ENCODE peak calls at places on chromosomes 12 and 14, in five cellular contexts. One of them, this sample, is unnamed.

GRCh38 chr12:104083769-104084475 is 19.6 kb downstream of the HCFC2 start:
- DNase-seq in endothelial cell: no peak
- DNase-seq in CD14-positive monocyte: no peak
- DNase-seq in cardiac fibroblast: no peak
- DNase-seq in BE2C: no peak
- DNase-seq in this sample: no peak

GRCh38 chr12:120820885-120821510 is 83.2 kb downstream of the SPPL3 start:
- DNase-seq in endothelial cell: no peak
- DNase-seq in CD14-positive monocyte: no peak
- DNase-seq in cardiac fibroblast: no peak
- DNase-seq in BE2C: no peak
- DNase-seq in this sample: no peak

GRCh38 chr14:75200451-75200850 is 24.0 kb upstream of the TMED10 start:
- DNase-seq in endothelial cell: no peak
- DNase-seq in CD14-positive monocyte: no peak
- DNase-seq in cardiac fibroblast: no peak
- DNase-seq in BE2C: no peak
- DNase-seq in this sample: no peak

GRCh38 chr12:47032644-47033043 is 46.8 kb upstream of the PCED1B start:
- DNase-seq in endothelial cell: no peak
- DNase-seq in CD14-positive monocyte: no peak
- DNase-seq in cardiac fibroblast: peak; percentile 84
- DNase-seq in BE2C: no peak
- DNase-seq in this sample: no peak

GRCh38 chr12:2027379-2027778 is 23.1 kb upstream of the DCP1B start:
- DNase-seq in endothelial cell: no peak
- DNase-seq in CD14-positive monocyte: no peak
- DNase-seq in cardiac fibroblast: peak; percentile 22
- DNase-seq in BE2C: no peak
- DNase-seq in this sample: no peak

GRCh38 chr12:105107176-105107496 is 395 bp upstream of the WASHC4 start:
- DNase-seq in endothelial cell: no peak
- DNase-seq in CD14-positive monocyte: no peak
- DNase-seq in cardiac fibroblast: peak; percentile 69
- DNase-seq in BE2C: no peak
- DNase-seq in this sample: no peak

GRCh38 chr14:25042362-25043299 is 7.3 kb downstream of the STXBP6 start:
- DNase-seq in endothelial cell: peak; percentile 21
- DNase-seq in CD14-positive monocyte: no peak
- DNase-seq in cardiac fibroblast: peak; percentile 62
- DNase-seq in BE2C: no peak
- DNase-seq in this sample: no peak

GRCh38 chr14:55388160-55388559 is 23.5 kb downstream of the ATG14 start:
- DNase-seq in endothelial cell: no peak
- DNase-seq in CD14-positive monocyte: no peak
- DNase-seq in cardiac fibroblast: peak; percentile 21
- DNase-seq in BE2C: no peak
- DNase-seq in this sample: no peak

GRCh38 chr14:20215196-20215595 is 8.3 kb upstream of the OR11H6 start:
- DNase-seq in endothelial cell: no peak
- DNase-seq in CD14-positive monocyte: no peak
- DNase-seq in cardiac fibroblast: peak; percentile 45
- DNase-seq in BE2C: no peak
- DNase-seq in this sample: no peak

GRCh38 chr14:97350894-97351713 is 553.9 kb downstream of the VRK1 start:
- DNase-seq in endothelial cell: no peak
- DNase-seq in CD14-positive monocyte: no peak
- DNase-seq in cardiac fibroblast: no peak
- DNase-seq in BE2C: no peak
- DNase-seq in this sample: no peak

GRCh38 chr14:21308132-21308478 is 28.2 kb downstream of the RPGRIP1 start:
- DNase-seq in endothelial cell: no peak
- DNase-seq in CD14-positive monocyte: no peak
- DNase-seq in cardiac fibroblast: no peak
- DNase-seq in BE2C: no peak
- DNase-seq in this sample: no peak

GRCh38 chr12:52530905-52531304 is 10.7 kb upstream of the KRT5 start:
- DNase-seq in endothelial cell: no peak
- DNase-seq in CD14-positive monocyte: no peak
- DNase-seq in cardiac fibroblast: no peak
- DNase-seq in BE2C: no peak
- DNase-seq in this sample: no peak

GRCh38 chr14:92135269-92135668 is 13.5 kb downstream of the CPSF2 start:
- DNase-seq in endothelial cell: no peak
- DNase-seq in CD14-positive monocyte: no peak
- DNase-seq in cardiac fibroblast: peak; percentile 63
- DNase-seq in BE2C: no peak
- DNase-seq in this sample: no peak

GRCh38 chr14:91624757-91625156 is 107.1 kb downstream of the CATSPERB start:
- DNase-seq in endothelial cell: no peak
- DNase-seq in CD14-positive monocyte: no peak
- DNase-seq in cardiac fibroblast: no peak
- DNase-seq in BE2C: no peak
- DNase-seq in this sample: no peak

GRCh38 chr12:56126732-56127239 is 1.3 kb upstream of the ESYT1 start:
- DNase-seq in endothelial cell: no peak
- DNase-seq in CD14-positive monocyte: no peak
- DNase-seq in cardiac fibroblast: no peak
- DNase-seq in BE2C: no peak
- DNase-seq in this sample: no peak

GRCh38 chr12:91604897-91605296 is 422.3 kb upstream of the DCN start:
- DNase-seq in endothelial cell: no peak
- DNase-seq in CD14-positive monocyte: no peak
- DNase-seq in cardiac fibroblast: no peak
- DNase-seq in BE2C: no peak
- DNase-seq in this sample: no peak

GRCh38 chr12:34363050-34363673 is 340.9 kb downstream of the ALG10 start:
- DNase-seq in endothelial cell: no peak
- DNase-seq in CD14-positive monocyte: no peak
- DNase-seq in cardiac fibroblast: no peak
- DNase-seq in BE2C: peak; percentile 46
- DNase-seq in this sample: no peak

GRCh38 chr14:65832431-65833253 is 420.1 kb downstream of the FUT8 start:
- DNase-seq in endothelial cell: peak; percentile 11
- DNase-seq in CD14-positive monocyte: no peak
- DNase-seq in cardiac fibroblast: peak; percentile 18
- DNase-seq in BE2C: no peak
- DNase-seq in this sample: no peak

GRCh38 chr12:65696227-65696626 is 128.1 kb upstream of the HMGA2 start:
- DNase-seq in endothelial cell: no peak
- DNase-seq in CD14-positive monocyte: no peak
- DNase-seq in cardiac fibroblast: peak; percentile 67
- DNase-seq in BE2C: no peak
- DNase-seq in this sample: no peak

GRCh38 chr14:62546862-62547474 is 498.3 kb downstream of the KCNH5 start:
- DNase-seq in endothelial cell: no peak
- DNase-seq in CD14-positive monocyte: no peak
- DNase-seq in cardiac fibroblast: peak; percentile 10
- DNase-seq in BE2C: no peak
- DNase-seq in this sample: no peak

GRCh38 chr14:71049435-71050147 is 142.3 kb downstream of the PCNX1 start:
- DNase-seq in endothelial cell: no peak
- DNase-seq in CD14-positive monocyte: no peak
- DNase-seq in cardiac fibroblast: peak; percentile 73
- DNase-seq in BE2C: no peak
- DNase-seq in this sample: no peak

GRCh38 chr12:100987552-100988277 is 193.1 kb downstream of the ANO4 start:
- DNase-seq in endothelial cell: peak; percentile 51
- DNase-seq in CD14-positive monocyte: no peak
- DNase-seq in cardiac fibroblast: peak; percentile 58
- DNase-seq in BE2C: peak; percentile 10
- DNase-seq in this sample: no peak

GRCh38 chr12:19945559-19946485 is 422.5 kb upstream of the PDE3A start:
- DNase-seq in endothelial cell: no peak
- DNase-seq in CD14-positive monocyte: no peak
- DNase-seq in cardiac fibroblast: peak; percentile 80
- DNase-seq in BE2C: peak; percentile 41
- DNase-seq in this sample: no peak

GRCh38 chr14:61493239-61493638 is 171.9 kb downstream of the PRKCH start:
- DNase-seq in endothelial cell: no peak
- DNase-seq in CD14-positive monocyte: no peak
- DNase-seq in cardiac fibroblast: peak; percentile 91
- DNase-seq in BE2C: no peak
- DNase-seq in this sample: no peak

GRCh38 chr14:51093371-51094281 is 1.3 kb downstream of the TRIM9 start:
- DNase-seq in endothelial cell: peak; percentile 35
- DNase-seq in CD14-positive monocyte: no peak
- DNase-seq in cardiac fibroblast: peak; percentile 5
- DNase-seq in BE2C: peak; percentile 80
- DNase-seq in this sample: peak; percentile 93

DNA sequence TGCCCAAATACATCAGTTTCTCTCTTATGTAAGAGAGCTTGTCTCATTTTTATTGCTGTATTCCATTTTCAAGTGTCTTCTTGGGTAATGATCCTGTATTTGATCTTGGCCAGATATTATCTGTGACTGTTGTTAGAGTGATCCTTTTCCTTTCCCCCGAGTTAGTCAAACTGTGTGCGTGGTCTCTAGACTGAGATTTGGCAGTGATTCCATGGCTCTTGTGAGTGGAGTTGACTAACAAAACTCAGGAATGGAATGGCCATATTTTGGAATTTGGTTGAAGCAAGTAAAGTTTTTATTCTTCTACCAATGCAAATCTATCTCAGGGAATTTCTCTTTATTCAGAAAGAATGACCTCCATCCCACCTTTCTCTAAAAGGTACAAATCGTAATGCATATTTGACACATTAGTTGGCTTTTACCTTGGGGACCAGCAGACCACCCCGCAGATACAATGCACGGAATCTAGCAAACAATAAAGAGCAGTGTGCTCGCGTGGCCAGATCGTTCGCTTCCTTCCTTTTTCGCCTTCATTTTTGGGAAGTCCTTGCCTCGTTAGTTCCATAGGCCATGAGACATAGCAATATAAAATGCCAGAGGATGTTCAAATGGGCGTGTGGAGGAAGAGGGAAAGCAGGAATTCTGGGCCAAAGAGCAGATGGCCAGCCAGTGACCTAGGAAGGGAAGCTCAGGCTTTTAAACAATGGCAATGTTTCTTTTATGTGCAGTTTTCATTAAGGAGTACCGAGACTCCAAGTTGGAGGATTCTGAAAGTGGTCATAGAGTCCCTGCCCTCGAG is 24.4 kb downstream of the ETV6 start:
- DNase-seq in endothelial cell: peak; percentile 19
- DNase-seq in CD14-positive monocyte: no peak
- DNase-seq in cardiac fibroblast: peak; percentile 15
- DNase-seq in BE2C: no peak
- DNase-seq in this sample: no peak
- TF ChIP-seq CTCF in endothelial cell: no peak
- TF ChIP-seq CTCF in CD14-positive monocyte: no peak
- TF ChIP-seq CTCF in cardiac fibroblast: no peak
- TF ChIP-seq CTCF in BE2C: no peak
- TF ChIP-seq CTCF in this sample: no peak

GRCh38 chr12:42568952-42569916 is 20.3 kb downstream of the PRICKLE1 start:
- DNase-seq in endothelial cell: no peak
- DNase-seq in CD14-positive monocyte: no peak
- DNase-seq in cardiac fibroblast: peak; percentile 76
- DNase-seq in BE2C: no peak
- DNase-seq in this sample: no peak

GRCh38 chr12:42564540-42564939 is 25.0 kb downstream of the PRICKLE1 start:
- DNase-seq in endothelial cell: no peak
- DNase-seq in CD14-positive monocyte: no peak
- DNase-seq in cardiac fibroblast: peak; percentile 62
- DNase-seq in BE2C: no peak
- DNase-seq in this sample: no peak

GRCh38 chr12:42570076-42570475 is 19.5 kb downstream of the PRICKLE1 start:
- DNase-seq in endothelial cell: no peak
- DNase-seq in CD14-positive monocyte: no peak
- DNase-seq in cardiac fibroblast: no peak
- DNase-seq in BE2C: no peak
- DNase-seq in this sample: no peak

GRCh38 chr12:42565001-42565400 is 24.5 kb downstream of the PRICKLE1 start:
- DNase-seq in endothelial cell: no peak
- DNase-seq in CD14-positive monocyte: no peak
- DNase-seq in cardiac fibroblast: no peak
- DNase-seq in BE2C: no peak
- DNase-seq in this sample: no peak

DNA sequence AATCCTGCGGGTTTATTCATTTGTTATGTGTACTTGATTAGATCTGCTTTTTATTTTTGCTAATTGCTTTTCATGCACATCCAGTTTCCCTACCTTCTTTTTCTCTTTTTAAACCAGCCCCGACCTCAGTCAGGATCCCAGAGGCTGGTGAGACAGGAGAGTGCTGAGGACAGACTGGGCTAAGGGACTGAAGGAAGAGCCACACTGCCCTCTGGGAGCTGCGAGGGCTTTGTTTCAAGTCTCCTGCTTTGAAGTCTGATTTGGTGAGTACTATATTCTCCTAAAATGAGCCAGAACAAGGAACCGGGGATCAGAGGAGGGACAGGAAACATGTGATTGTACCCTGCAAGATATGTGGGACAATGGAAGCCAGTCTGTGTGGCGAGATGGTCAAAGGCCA is 23.9 kb downstream of the PRICKLE1 start:
- DNase-seq in endothelial cell: peak; percentile 14
- DNase-seq in CD14-positive monocyte: no peak
- DNase-seq in cardiac fibroblast: no peak
- DNase-seq in BE2C: no peak
- DNase-seq in this sample: no peak
- TF ChIP-seq CTCF in endothelial cell: no peak
- TF ChIP-seq CTCF in CD14-positive monocyte: no peak
- TF ChIP-seq CTCF in cardiac fibroblast: no peak
- TF ChIP-seq CTCF in BE2C: peak; percentile 9
- TF ChIP-seq CTCF in this sample: peak; percentile 14

DNA sequence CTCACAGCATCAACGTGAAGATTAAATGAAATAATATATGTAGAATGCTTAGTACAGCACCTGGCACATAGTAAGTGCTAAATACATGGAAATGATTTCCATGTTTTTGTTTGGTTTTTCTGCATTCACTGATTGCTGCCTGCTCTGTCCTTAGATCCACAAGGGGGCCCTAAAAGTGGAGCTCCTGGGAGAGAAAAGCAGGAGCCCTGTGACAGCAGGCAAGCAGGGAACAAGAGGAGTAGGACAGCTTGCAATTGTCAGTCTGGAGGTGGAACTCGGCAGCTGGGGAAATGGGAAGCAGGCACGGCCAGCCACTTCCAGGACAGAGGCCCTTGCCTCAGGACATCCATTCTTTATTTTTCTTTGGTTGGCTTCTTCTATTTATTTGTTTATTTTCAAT is 292.9 kb downstream of the BMP4 start:
- DNase-seq in endothelial cell: peak; percentile 29
- DNase-seq in CD14-positive monocyte: no peak
- DNase-seq in cardiac fibroblast: peak; percentile 35
- DNase-seq in BE2C: no peak
- DNase-seq in this sample: no peak
- TF ChIP-seq CTCF in endothelial cell: no peak
- TF ChIP-seq CTCF in CD14-positive monocyte: no peak
- TF ChIP-seq CTCF in cardiac fibroblast: peak; percentile 52
- TF ChIP-seq CTCF in BE2C: no peak
- TF ChIP-seq CTCF in this sample: peak; percentile 67

GRCh38 chr14:39582028-39582654 is 149.9 kb upstream of the FBXO33 start:
- DNase-seq in endothelial cell: no peak
- DNase-seq in CD14-positive monocyte: no peak
- DNase-seq in cardiac fibroblast: no peak
- DNase-seq in BE2C: no peak
- DNase-seq in this sample: no peak

GRCh38 chr14:39581474-39581873 is 149.2 kb upstream of the FBXO33 start:
- DNase-seq in endothelial cell: no peak
- DNase-seq in CD14-positive monocyte: no peak
- DNase-seq in cardiac fibroblast: peak; percentile 33
- DNase-seq in BE2C: no peak
- DNase-seq in this sample: no peak

GRCh38 chr14:39576726-39577125 is 144.5 kb upstream of the FBXO33 start:
- DNase-seq in endothelial cell: no peak
- DNase-seq in CD14-positive monocyte: no peak
- DNase-seq in cardiac fibroblast: no peak
- DNase-seq in BE2C: no peak
- DNase-seq in this sample: no peak

GRCh38 chr14:39576258-39576657 is 144.0 kb upstream of the FBXO33 start:
- DNase-seq in endothelial cell: no peak
- DNase-seq in CD14-positive monocyte: no peak
- DNase-seq in cardiac fibroblast: no peak
- DNase-seq in BE2C: no peak
- DNase-seq in this sample: no peak
- TF ChIP-seq CTCF in endothelial cell: no peak
- TF ChIP-seq CTCF in CD14-positive monocyte: no peak
- TF ChIP-seq CTCF in cardiac fibroblast: no peak
- TF ChIP-seq CTCF in BE2C: no peak
- TF ChIP-seq CTCF in this sample: no peak

This sample was measured in chondrocyte.